ENCODE peak calls at places on chromosome 12, in five cellular contexts. One of them, this sample, is unnamed.

GRCh38 chr12:80625901-80626300 is 81.5 kb upstream of the MYF6 start:
- DNase-seq in suprapubic skin: no peak
- DNase-seq in transverse colon: no peak
- DNase-seq in GM23338: no peak
- DNase-seq in spleen: no peak
- DNase-seq in this sample: no peak

GRCh38 chr12:52608161-52608560 is 6.9 kb upstream of the KRT72 start:
- DNase-seq in suprapubic skin: no peak
- DNase-seq in transverse colon: no peak
- DNase-seq in GM23338: no peak
- DNase-seq in spleen: no peak
- DNase-seq in this sample: no peak

GRCh38 chr12:56161677-56162351 is 3.7 kb downstream of the MYL6 start:
- DNase-seq in suprapubic skin: no peak
- DNase-seq in transverse colon: no peak
- DNase-seq in GM23338: peak
- DNase-seq in spleen: no peak
- DNase-seq in this sample: no peak

GRCh38 chr12:38445040-38445439 is 128.5 kb downstream of the ALG10B start:
- DNase-seq in suprapubic skin: no peak
- DNase-seq in transverse colon: no peak
- DNase-seq in GM23338: no peak
- DNase-seq in spleen: no peak
- DNase-seq in this sample: no peak

GRCh38 chr12:18296201-18296908 is 35.0 kb downstream of the PIK3C2G start:
- DNase-seq in suprapubic skin: no peak
- DNase-seq in transverse colon: no peak
- DNase-seq in GM23338: no peak
- DNase-seq in spleen: no peak
- DNase-seq in this sample: no peak

GRCh38 chr12:98185606-98186005 is 329.8 kb upstream of the TMPO start:
- DNase-seq in suprapubic skin: no peak
- DNase-seq in transverse colon: no peak
- DNase-seq in GM23338: no peak
- DNase-seq in spleen: no peak
- DNase-seq in this sample: no peak

GRCh38 chr12:119544780-119545625 is 48.6 kb upstream of the TMEM233 start:
- DNase-seq in suprapubic skin: no peak
- DNase-seq in transverse colon: peak
- DNase-seq in GM23338: peak
- DNase-seq in spleen: no peak
- DNase-seq in this sample: peak

GRCh38 chr12:52524241-52524897 is 4.2 kb upstream of the KRT5 start:
- DNase-seq in suprapubic skin: no peak
- DNase-seq in transverse colon: no peak
- DNase-seq in GM23338: no peak
- DNase-seq in spleen: no peak
- DNase-seq in this sample: no peak

GRCh38 chr12:64826234-64826633 is 1.8 kb downstream of the TBC1D30 start:
- DNase-seq in suprapubic skin: no peak
- DNase-seq in transverse colon: peak
- DNase-seq in GM23338: peak
- DNase-seq in spleen: no peak
- DNase-seq in this sample: no peak

GRCh38 chr12:60266381-60266852 is 670.6 kb downstream of the SLC16A7 start:
- DNase-seq in suprapubic skin: no peak
- DNase-seq in transverse colon: no peak
- DNase-seq in GM23338: no peak
- DNase-seq in spleen: no peak
- DNase-seq in this sample: no peak

GRCh38 chr12:66247741-66248140 is 54.6 kb upstream of the HELB start:
- DNase-seq in suprapubic skin: no peak
- DNase-seq in transverse colon: no peak
- DNase-seq in GM23338: no peak
- DNase-seq in spleen: no peak
- DNase-seq in this sample: no peak

GRCh38 chr12:11513288-11513687 is 117.9 kb upstream of the PRB2 start:
- DNase-seq in suprapubic skin: no peak
- DNase-seq in transverse colon: no peak
- DNase-seq in GM23338: peak
- DNase-seq in spleen: no peak
- DNase-seq in this sample: no peak

GRCh38 chr12:92363295-92364146 is 217.9 kb upstream of the BTG1 start:
- DNase-seq in suprapubic skin: no peak
- DNase-seq in transverse colon: peak
- DNase-seq in GM23338: peak
- DNase-seq in spleen: peak
- DNase-seq in this sample: no peak

GRCh38 chr12:92365333-92365732 is 219.7 kb upstream of the BTG1 start:
- DNase-seq in suprapubic skin: no peak
- DNase-seq in transverse colon: no peak
- DNase-seq in GM23338: no peak
- DNase-seq in spleen: no peak
- DNase-seq in this sample: no peak

GRCh38 chr12:92360543-92360942 is 214.9 kb upstream of the BTG1 start:
- DNase-seq in suprapubic skin: no peak
- DNase-seq in transverse colon: no peak
- DNase-seq in GM23338: no peak
- DNase-seq in spleen: no peak
- DNase-seq in this sample: no peak

GRCh38 chr12:92362785-92363184 is 217.1 kb upstream of the BTG1 start:
- DNase-seq in suprapubic skin: no peak
- DNase-seq in transverse colon: no peak
- DNase-seq in GM23338: no peak
- DNase-seq in spleen: no peak
- DNase-seq in this sample: no peak

GRCh38 chr12:92362109-92362508 is 216.5 kb upstream of the BTG1 start:
- DNase-seq in suprapubic skin: no peak
- DNase-seq in transverse colon: no peak
- DNase-seq in GM23338: no peak
- DNase-seq in spleen: no peak
- DNase-seq in this sample: no peak
- H3K4me3 ChIP-seq in suprapubic skin: no peak
- H3K4me3 ChIP-seq in transverse colon: no peak
- H3K4me3 ChIP-seq in GM23338: no peak
- H3K4me3 ChIP-seq in spleen: no peak
- H3K4me3 ChIP-seq in this sample: no peak

GRCh38 chr12:110048242-110049027 is at the start of gene C12orf76:
- DNase-seq in suprapubic skin: peak
- DNase-seq in transverse colon: peak
- DNase-seq in GM23338: peak
- DNase-seq in spleen: peak
- DNase-seq in this sample: peak
- H3K27ac ChIP-seq in suprapubic skin: peak
- H3K27ac ChIP-seq in transverse colon: peak
- H3K27ac ChIP-seq in GM23338: no peak
- H3K27ac ChIP-seq in spleen: peak
- H3K27ac ChIP-seq in this sample: peak

GRCh38 chr12:108394196-108394595 is 55.1 kb upstream of the CMKLR1 start:
- DNase-seq in suprapubic skin: no peak
- DNase-seq in transverse colon: no peak
- DNase-seq in GM23338: no peak
- DNase-seq in spleen: no peak
- DNase-seq in this sample: no peak
- TF ChIP-seq POLR2AphosphoS5 in suprapubic skin: no peak
- TF ChIP-seq POLR2AphosphoS5 in transverse colon: no peak
- TF ChIP-seq POLR2AphosphoS5 in GM23338: no peak
- TF ChIP-seq POLR2AphosphoS5 in spleen: no peak
- TF ChIP-seq POLR2AphosphoS5 in this sample: no peak

GRCh38 chr12:14284189-14284722 is 81.2 kb upstream of the ATF7IP start:
- DNase-seq in suprapubic skin: no peak
- DNase-seq in transverse colon: no peak
- DNase-seq in GM23338: peak
- DNase-seq in spleen: no peak
- DNase-seq in this sample: no peak
- H3K4me3 ChIP-seq in suprapubic skin: no peak
- H3K4me3 ChIP-seq in transverse colon: no peak
- H3K4me3 ChIP-seq in GM23338: peak
- H3K4me3 ChIP-seq in spleen: no peak
- H3K4me3 ChIP-seq in this sample: no peak

GRCh38 chr12:1629338-1630080 is 478 bp downstream of the WNT5B start:
- DNase-seq in suprapubic skin: no peak
- DNase-seq in transverse colon: peak
- DNase-seq in GM23338: peak
- DNase-seq in spleen: no peak
- DNase-seq in this sample: no peak
- H3K27ac ChIP-seq in suprapubic skin: no peak
- H3K27ac ChIP-seq in transverse colon: peak
- H3K27ac ChIP-seq in GM23338: no peak
- H3K27ac ChIP-seq in spleen: no peak
- H3K27ac ChIP-seq in this sample: peak

This sample was measured in breast epithelium.